ENCODE peak calls at places on chromosomes 2 and 18, in four cellular contexts. K, V, S and U are unnamed samples.

GRCh38 chr2:27566628-27567027 is 16.2 kb upstream of the ZNF512 start:
- DNase-seq in K (no peak), V (no peak), S (no peak), U (no peak)

GRCh38 chr2:167048829-167049228 is 160.5 kb downstream of the XIRP2 start:
- DNase-seq in K (no peak), V (no peak), S (no peak), U (no peak)

GRCh38 chr2:3494984-3495666 is 24.2 kb downstream of the ADI1 start:
- DNase-seq in K (no peak), V (peak; percentile 7), S (no peak), U (no peak)

GRCh38 chr2:12824771-12825363 is 108.1 kb downstream of the TRIB2 start:
- DNase-seq in K (no peak), V (no peak), S (no peak), U (no peak)

GRCh38 chr2:130878933-130879332 is 42.2 kb downstream of the ARHGEF4 start:
- DNase-seq in K (no peak), V (no peak), S (peak; percentile 9), U (no peak)

GRCh38 chr2:8754056-8754790 is 72.4 kb downstream of the ID2 start:
- DNase-seq in K (no peak), V (peak; percentile 55), S (no peak), U (no peak)

GRCh38 chr2:17912266-17912691 is 33.8 kb downstream of the KCNS3 start:
- DNase-seq in K (no peak), V (no peak), S (no peak), U (no peak)

GRCh38 chr2:85413592-85414421 is 3.6 kb upstream of the CAPG start:
- DNase-seq in K (no peak), V (no peak), S (peak; percentile 77), U (no peak)

GRCh38 chr2:174729797-174730529 is 34.3 kb downstream of the CHRNA1 start:
- DNase-seq in K (no peak), V (peak; percentile 77), S (no peak), U (no peak)

GRCh38 chr2:178266445-178266844 is 72.1 kb downstream of the OSBPL6 start:
- DNase-seq in K (no peak), V (no peak), S (no peak), U (no peak)

GRCh38 chr2:121088251-121089004 is 196.6 kb downstream of the TFCP2L1 start:
- DNase-seq in K (no peak), V (no peak), S (no peak), U (no peak)

GRCh38 chr2:146540271-146540932 is 1304.4 kb upstream of the ACVR2A start:
- DNase-seq in K (no peak), V (no peak), S (no peak), U (no peak)

GRCh38 chr2:169767243-169767888 is 31.3 kb upstream of the SSB start:
- DNase-seq in K (peak; percentile 28), V (peak; percentile 63), S (peak; percentile 77), U (peak; percentile 63)

GRCh38 chr2:169225906-169226305 is 136.4 kb downstream of the LRP2 start:
- DNase-seq in K (no peak), V (no peak), S (no peak), U (no peak)

GRCh38 chr18:12372406-12372805 is 4.6 kb downstream of the AFG3L2 start:
- DNase-seq in K (no peak), V (no peak), S (no peak), U (no peak)

GRCh38 chr2:65452150-65452895 is 19.9 kb upstream of the SPRED2 start:
- DNase-seq in K (no peak), V (no peak), S (no peak), U (no peak)

GRCh38 chr18:23994361-23994902 is 20.1 kb upstream of the TTC39C start:
- DNase-seq in K (peak; percentile 18), V (peak; percentile 65), S (no peak), U (peak; percentile 52)

GRCh38 chr2:174688079-174688478 is 76.2 kb downstream of the CHRNA1 start:
- DNase-seq in K (peak; percentile 8), V (no peak), S (peak; percentile 37), U (no peak)

GRCh38 chr2:104812281-104812680 is 41.6 kb upstream of the POU3F3 start:
- DNase-seq in K (no peak), V (no peak), S (no peak), U (no peak)

GRCh38 chr2:26346454-26347053 is at the start of gene ADGRF3:
- DNase-seq in K (no peak), V (peak; percentile 70), S (peak; percentile 73), U (peak; percentile 63)

GRCh38 chr18:76756491-76757288 is 65.7 kb upstream of the ZNF236 start:
- DNase-seq in K (no peak), V (no peak), S (peak; percentile 17), U (peak; percentile 9)

GRCh38 chr18:63974991-63975390 is 5.1 kb downstream of the SERPINB8 start:
- DNase-seq in K (peak; percentile 21), V (no peak), S (no peak), U (peak; percentile 20)

GRCh38 chr2:240149943-240150784 is 9.7 kb upstream of the OTOS start:
- DNase-seq in K (peak; percentile 33), V (peak; percentile 88), S (peak; percentile 37), U (peak; percentile 40)

GRCh38 chr2:209771474-209772292 is at the start of gene UNC80:
- DNase-seq in K (no peak), V (peak; percentile 95), S (peak; percentile 37), U (peak; percentile 17)

GRCh38 chr2:96710985-96711384 is 28.9 kb downstream of the LMAN2L start:
- DNase-seq in K (no peak), V (no peak), S (peak; percentile 31), U (no peak)

GRCh38 chr18:75376004-75376403 is 51.5 kb downstream of the SMIM21 start:
- DNase-seq in K (no peak), V (no peak), S (no peak), U (no peak)

GRCh38 chr2:58852243-58852642 is 611.1 kb upstream of the FANCL start:
- DNase-seq in K (no peak), V (no peak), S (no peak), U (no peak)

GRCh38 chr2:11157731-11158130 is 2.5 kb downstream of the SLC66A3 start:
- DNase-seq in K (no peak), V (no peak), S (no peak), U (no peak)

GRCh38 chr18:57624988-57625387 is 3.4 kb upstream of the NARS1 start:
- DNase-seq in K (peak; percentile 15), V (no peak), S (no peak), U (no peak)

GRCh38 chr18:57619881-57620280 is 1.8 kb downstream of the NARS1 start:
- DNase-seq in K (no peak), V (no peak), S (no peak), U (no peak)

GRCh38 chr18:57621252-57621607 is 406 bp downstream of the NARS1 start:
- DNase-seq in K (no peak), V (peak; percentile 60), S (no peak), U (no peak)
- TF ChIP-seq ELF1 in K (no peak), V (no peak), S (no peak), U (no peak)

GRCh38 chr18:49098386-49098785 is 147.6 kb upstream of the SMAD7 start:
- DNase-seq in K (no peak), V (no peak), S (no peak), U (no peak)

GRCh38 chr18:49090901-49091300 is 140.1 kb upstream of the SMAD7 start:
- DNase-seq in K (no peak), V (no peak), S (no peak), U (no peak)

GRCh38 chr18:49096021-49096420 is 145.3 kb upstream of the SMAD7 start:
- DNase-seq in K (no peak), V (no peak), S (no peak), U (no peak)

GRCh38 chr18:49094136-49094535 is 143.4 kb upstream of the SMAD7 start:
- DNase-seq in K (no peak), V (no peak), S (no peak), U (no peak)

DNA sequence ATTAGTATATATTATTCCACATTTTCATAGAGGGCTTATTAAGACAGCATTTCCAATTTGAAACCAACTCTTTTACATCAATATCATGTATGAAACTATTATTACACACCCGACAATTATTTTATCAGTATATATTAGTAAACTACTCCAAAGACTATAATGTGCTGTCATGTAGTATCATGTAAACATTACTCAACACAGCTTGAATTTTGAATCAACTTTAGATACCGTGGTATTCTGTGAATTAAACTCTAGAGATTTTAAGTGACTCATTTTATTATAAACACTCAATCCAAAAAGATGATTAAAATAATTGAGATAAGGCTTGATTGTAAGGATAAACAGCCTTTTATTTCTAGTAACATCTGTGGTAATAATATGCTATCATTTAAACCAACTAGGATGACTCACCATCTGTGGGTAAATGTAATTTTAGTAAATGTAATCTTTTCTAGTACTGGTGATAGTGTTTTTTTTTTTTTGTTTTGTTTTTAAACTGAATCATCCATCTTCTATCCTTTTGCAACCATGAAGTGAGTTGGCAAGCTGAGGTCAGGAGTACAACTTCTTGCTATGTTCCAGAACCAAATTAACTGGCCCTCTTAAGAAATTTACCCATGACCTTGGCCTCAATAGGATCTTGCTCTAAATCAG is 144.3 kb upstream of the SMAD7 start:
- DNase-seq in K (no peak), V (no peak), S (no peak), U (no peak)
- TF ChIP-seq ELF1 in K (no peak), V (no peak), S (no peak), U (no peak)

GRCh38 chr2:189249171-189249570 is 69.6 kb upstream of the COL5A2 start:
- DNase-seq in K (no peak), V (no peak), S (no peak), U (no peak)
- TF ChIP-seq ELF1 in K (no peak), V (no peak), S (no peak), U (no peak)

GRCh38 chr2:235939471-235939870 is 228.7 kb downstream of the GBX2 start:
- DNase-seq in K (no peak), V (no peak), S (no peak), U (no peak)

GRCh38 chr2:235937936-235938335 is 230.2 kb downstream of the GBX2 start:
- DNase-seq in K (no peak), V (no peak), S (no peak), U (no peak)

GRCh38 chr2:235938611-235939010 is 229.6 kb downstream of the GBX2 start:
- DNase-seq in K (no peak), V (no peak), S (no peak), U (no peak)

GRCh38 chr2:235937526-235937925 is 230.7 kb downstream of the GBX2 start:
- DNase-seq in K (no peak), V (no peak), S (no peak), U (no peak)

GRCh38 chr2:235940330-235940729 is 227.9 kb downstream of the GBX2 start:
- DNase-seq in K (no peak), V (peak; percentile 75), S (peak; percentile 65), U (no peak)
- TF ChIP-seq ELF1 in K (no peak), V (no peak), S (no peak), U (no peak)

GRCh38 chr2:41610501-41611242 is 437.1 kb upstream of the PKDCC start:
- DNase-seq in K (no peak), V (no peak), S (no peak), U (no peak)
- TF ChIP-seq ELF1 in K (no peak), V (no peak), S (no peak), U (no peak)

GRCh38 chr2:128520787-128521186 is 202.1 kb upstream of the HS6ST1 start:
- DNase-seq in K (no peak), V (no peak), S (no peak), U (no peak)
- TF ChIP-seq ELF1 in K (no peak), V (no peak), S (no peak), U (no peak)